ENCODE peak calls at places on chromosomes 12 and 14, in five cellular contexts. Z is activated CD8-positive, alpha-beta T cell treated with anti-CD3 and anti-CD28 coated beads, Interleukin-2, amount 10 ng/mL, durations not matched to agents 7 days and 5 days; T is spleen; X is naive B cell; E is NCI-H2081. K is an unnamed sample.

GRCh38 chr12:57001448-57001906 is 4.9 kb downstream of the ZBTB39 start:
- DNase-seq in T (peak; percentile 88), X (peak; percentile 54), E (peak; percentile 45), Z (peak; percentile 82), K (peak; percentile 71)

GRCh38 chr12:46269429-46270241 is 792 bp upstream of the SLC38A1 start:
- DNase-seq in T (no peak), E (peak; percentile 57), Z (peak; percentile 82), X (peak; percentile 71), K (no peak)

GRCh38 chr12:51846911-51847829 is 1.3 kb downstream of the FIGNL2 start:
- DNase-seq in Z (peak; percentile 51), X (peak; percentile 43), T (peak; percentile 84), E (no peak), K (peak; percentile 74)

GRCh38 chr12:38137716-38138115 is 178.9 kb upstream of the ALG10B start:
- DNase-seq in E (no peak), X (no peak), T (no peak), Z (no peak), K (no peak)

GRCh38 chr12:122097641-122098364 is 19.2 kb downstream of the MLXIP start:
- DNase-seq in X (no peak), T (no peak), E (peak; percentile 70), Z (no peak), K (peak; percentile 76)

GRCh38 chr12:109879332-109880048 is 851 bp downstream of the GLTP start:
- DNase-seq in E (no peak), T (no peak), X (no peak), Z (no peak), K (no peak)

GRCh38 chr12:130969223-130969622 is 15.5 kb downstream of the ADGRD1 start:
- DNase-seq in T (no peak), Z (no peak), E (no peak), X (no peak), K (no peak)

GRCh38 chr14:20454359-20454644 is 310 bp downstream of the OSGEP start:
- DNase-seq in E (peak; percentile 86), Z (peak; percentile 86), T (no peak), X (peak; percentile 82), K (no peak)

GRCh38 chr14:76770521-76771431 is 9.5 kb downstream of the VASH1 start:
- DNase-seq in Z (peak; percentile 18), E (no peak), X (no peak), T (peak; percentile 56), K (no peak)

GRCh38 chr12:94793191-94793595 is 142.8 kb upstream of the TMCC3 start:
- DNase-seq in Z (no peak), X (no peak), T (no peak), E (no peak), K (no peak)

GRCh38 chr14:72902802-72903530 is 9.1 kb upstream of the DPF3 start:
- DNase-seq in E (no peak), X (no peak), Z (no peak), T (no peak), K (no peak)

GRCh38 chr14:37903561-37904191 is 304.0 kb upstream of the SSTR1 start:
- DNase-seq in E (peak; percentile 47), T (no peak), Z (no peak), X (no peak), K (no peak)

GRCh38 chr12:98980508-98980907 is 335.4 kb downstream of the APAF1 start:
- DNase-seq in Z (no peak), X (no peak), E (no peak), T (no peak), K (no peak)

GRCh38 chr12:51127050-51127729 is 43.8 kb upstream of the CSRNP2 start:
- DNase-seq in Z (no peak), T (no peak), X (no peak), E (no peak), K (no peak)

GRCh38 chr12:109347579-109347978 is at the start of gene MYO1H:
- DNase-seq in E (no peak), X (no peak), T (no peak), Z (no peak), K (no peak)

GRCh38 chr12:45235087-45236025 is 19.5 kb downstream of the ANO6 start:
- DNase-seq in T (no peak), X (no peak), E (no peak), Z (no peak), K (no peak)

GRCh38 chr14:30874999-30875787 is 834 bp downstream of the COCH start:
- DNase-seq in X (peak; percentile 5), Z (peak; percentile 24), T (peak; percentile 72), E (peak; percentile 37), K (no peak)

GRCh38 chr12:24902521-24903304 is 46.2 kb downstream of the BCAT1 start:
- DNase-seq in T (peak; percentile 82), Z (peak; percentile 70), X (peak; percentile 11), E (peak; percentile 14), K (peak; percentile 57)

GRCh38 chr12:53677612-53678133 is 1.8 kb upstream of the ATP5MC2 start:
- DNase-seq in X (no peak), Z (no peak), E (no peak), T (no peak), K (no peak)

GRCh38 chr12:19139795-19140194 is 10.3 kb downstream of the PLEKHA5 start:
- DNase-seq in Z (no peak), T (no peak), X (no peak), E (no peak), K (no peak)

GRCh38 chr12:59834659-59835474 is 239.0 kb downstream of the SLC16A7 start:
- DNase-seq in E (peak; percentile 8), Z (no peak), X (peak; percentile 2), T (no peak), K (no peak)

GRCh38 chr14:104941508-104942365 is 17.1 kb downstream of the PLD4 start:
- DNase-seq in Z (no peak), T (no peak), E (no peak), X (no peak), K (no peak)

GRCh38 chr12:78787576-78787975 is 77.0 kb upstream of the SYT1 start:
- DNase-seq in Z (no peak), T (no peak), E (no peak), X (no peak), K (no peak)

GRCh38 chr14:78667141-78667540 is 497.0 kb downstream of the NRXN3 start:
- DNase-seq in E (no peak), T (no peak), Z (no peak), X (no peak), K (no peak)

GRCh38 chr14:23578560-23579310 is at the start of gene JPH4:
- DNase-seq in X (no peak), T (no peak), E (peak; percentile 46), Z (peak; percentile 16), K (no peak)

GRCh38 chr14:21233457-21234076 is 35.7 kb downstream of the HNRNPC start:
- DNase-seq in T (no peak), E (peak; percentile 8), X (no peak), Z (no peak), K (no peak)

GRCh38 chr14:81529391-81529790 is 4.3 kb downstream of the SEL1L start:
- DNase-seq in E (no peak), X (no peak), Z (no peak), T (no peak), K (no peak)

GRCh38 chr14:32938719-32939253 is at the start of gene NPAS3:
- DNase-seq in E (peak; percentile 21), T (no peak), Z (no peak), X (no peak), K (peak; percentile 59)

GRCh38 chr12:21456291-21456780 is 18.9 kb downstream of the PYROXD1 start:
- DNase-seq in T (no peak), X (no peak), Z (peak; percentile 77), E (no peak), K (no peak)

GRCh38 chr14:45790293-45790692 is 537.3 kb upstream of the MIS18BP1 start:
- DNase-seq in Z (no peak), E (no peak), T (no peak), X (no peak), K (no peak)

GRCh38 chr12:99983721-99984258 is 946 bp downstream of the ANKS1B start:
- DNase-seq in Z (no peak), X (no peak), E (peak; percentile 57), T (no peak), K (no peak)

GRCh38 chr12:106342397-106343212 is 14.9 kb upstream of the POLR3B start:
- DNase-seq in Z (no peak), E (no peak), X (no peak), T (no peak), K (peak; percentile 86)

GRCh38 chr14:50333010-50333409 is 20.9 kb downstream of the DMAC2L start:
- DNase-seq in X (no peak), T (no peak), Z (no peak), E (no peak), K (peak; percentile 47)

GRCh38 chr12:65607271-65607880 is 216.9 kb upstream of the HMGA2 start:
- DNase-seq in E (no peak), Z (no peak), T (no peak), X (no peak), K (no peak)

GRCh38 chr12:120710805-120711296 is 593 bp downstream of the UNC119B start:
- DNase-seq in T (peak; percentile 87), X (peak; percentile 40), E (no peak), Z (peak; percentile 34), K (no peak)

GRCh38 chr14:76964695-76965094 is 63.8 kb downstream of the IRF2BPL start:
- DNase-seq in Z (peak; percentile 64), X (no peak), T (no peak), E (no peak), K (no peak)